ENCODE peak calls at places on chromosomes 13 and 19, in five cellular contexts. B, S, P, W and C are unnamed samples.

GRCh38 chr19:55289117-55289796 is 5.5 kb downstream of the BRSK1 start:
- DNase-seq in W (peak; percentile 10), S (no peak), B (no peak), P (no peak), C (no peak)

GRCh38 chr19:58326501-58326913 is 287 bp upstream of the ZSCAN22 start:
- DNase-seq in W (no peak), S (no peak), P (no peak), B (no peak), C (no peak)

GRCh38 chr13:45615501-45616101 is at the start of gene ERICH6B:
- DNase-seq in W (peak; percentile 62), P (no peak), B (no peak), S (no peak), C (no peak)

GRCh38 chr19:39402417-39403297 is 4.0 kb upstream of the ZFP36 start:
- DNase-seq in P (peak; percentile 98), B (peak; percentile 94), W (peak; percentile 97), S (peak; percentile 97), C (peak; percentile 98)

GRCh38 chr13:51154029-51154555 is 43.0 kb upstream of the C13orf42 start:
- DNase-seq in W (peak; percentile 80), B (no peak), S (no peak), P (no peak), C (no peak)

GRCh38 chr13:109699628-109700071 is 86.7 kb downstream of the IRS2 start:
- DNase-seq in P (no peak), W (no peak), S (no peak), B (no peak), C (no peak)

GRCh38 chr19:54231077-54231931 is 8.5 kb upstream of the LILRB3 start:
- DNase-seq in P (peak; percentile 71), B (peak; percentile 80), W (peak; percentile 89), S (peak; percentile 87), C (peak; percentile 93)

GRCh38 chr13:59734393-59734792 is 429.3 kb downstream of the DIAPH3 start:
- DNase-seq in B (no peak), S (no peak), P (no peak), W (no peak), C (no peak)

GRCh38 chr13:109155301-109155761 is 525.9 kb downstream of the MYO16 start:
- DNase-seq in S (no peak), W (peak; percentile 64), P (no peak), B (no peak), C (peak; percentile 46)

GRCh38 chr19:3818479-3818878 is 32.3 kb upstream of the MATK start:
- DNase-seq in B (no peak), S (no peak), P (no peak), W (peak; percentile 16), C (no peak)

GRCh38 chr19:2552859-2553258 is 76.9 kb downstream of the GADD45B start:
- DNase-seq in S (no peak), B (no peak), W (no peak), P (no peak), C (no peak)

GRCh38 chr19:8655340-8655709 is 24.9 kb downstream of the NFILZ start:
- DNase-seq in S (no peak), W (no peak), B (no peak), P (no peak), C (peak; percentile 50)

GRCh38 chr13:26855071-26855470 is 94.5 kb upstream of the GPR12 start:
- DNase-seq in W (no peak), S (no peak), P (no peak), B (no peak), C (no peak)

GRCh38 chr19:10815969-10816635 is 19.9 kb downstream of the TMED1 start:
- DNase-seq in W (no peak), P (no peak), S (no peak), B (no peak), C (no peak)

GRCh38 chr19:17703823-17704463 is 15.3 kb upstream of the MAP1S start:
- DNase-seq in W (peak; percentile 65), S (no peak), B (no peak), P (no peak), C (peak; percentile 58)

GRCh38 chr13:32624441-32624840 is 38.2 kb downstream of the PDS5B start:
- DNase-seq in S (no peak), B (no peak), W (peak; percentile 8), P (no peak), C (no peak)

GRCh38 chr13:80462567-80462966 is 121.6 kb upstream of the SPRY2 start:
- DNase-seq in B (no peak), P (no peak), S (no peak), W (no peak), C (no peak)

GRCh38 chr13:82439159-82439904 is 1442.9 kb downstream of the SLITRK1 start:
- DNase-seq in P (no peak), W (no peak), S (no peak), B (no peak), C (no peak)

GRCh38 chr13:36752673-36753072 is 66.3 kb upstream of the RFXAP start:
- DNase-seq in S (no peak), B (no peak), W (peak; percentile 11), P (no peak), C (no peak)

GRCh38 chr13:48242677-48243076 is 9.7 kb downstream of the ITM2B start:
- DNase-seq in B (no peak), S (no peak), W (no peak), P (no peak), C (no peak)

GRCh38 chr19:53908933-53909415 is at the start of gene CACNG7:
- DNase-seq in S (no peak), W (peak; percentile 35), P (no peak), B (no peak), C (no peak)

GRCh38 chr13:51412431-51412830 is 40.4 kb downstream of the INTS6 start:
- DNase-seq in S (no peak), W (no peak), P (no peak), B (no peak), C (no peak)

GRCh38 chr13:23790591-23791170 is 98.5 kb downstream of the MIPEP start:
- DNase-seq in W (peak; percentile 92), S (no peak), B (no peak), P (no peak), C (no peak)

GRCh38 chr13:107867701-107868661 is 347.4 kb downstream of the LIG4 start:
- DNase-seq in W (peak; percentile 52), P (no peak), B (no peak), S (no peak), C (peak; percentile 22)

GRCh38 chr19:30046522-30046921 is 104.5 kb downstream of the URI1 start:
- DNase-seq in B (no peak), W (no peak), S (no peak), P (no peak), C (no peak)

GRCh38 chr19:16942583-16942982 is 53.8 kb downstream of the F2RL3 start:
- DNase-seq in S (no peak), P (no peak), W (no peak), B (no peak), C (no peak)

GRCh38 chr13:20057963-20058362 is 99.4 kb downstream of the ZMYM2 start:
- DNase-seq in S (no peak), B (no peak), P (no peak), W (no peak), C (no peak)
- TF ChIP-seq CTCF in S (peak; percentile 30), B (no peak), P (no peak), W (no peak), C (no peak)

DNA sequence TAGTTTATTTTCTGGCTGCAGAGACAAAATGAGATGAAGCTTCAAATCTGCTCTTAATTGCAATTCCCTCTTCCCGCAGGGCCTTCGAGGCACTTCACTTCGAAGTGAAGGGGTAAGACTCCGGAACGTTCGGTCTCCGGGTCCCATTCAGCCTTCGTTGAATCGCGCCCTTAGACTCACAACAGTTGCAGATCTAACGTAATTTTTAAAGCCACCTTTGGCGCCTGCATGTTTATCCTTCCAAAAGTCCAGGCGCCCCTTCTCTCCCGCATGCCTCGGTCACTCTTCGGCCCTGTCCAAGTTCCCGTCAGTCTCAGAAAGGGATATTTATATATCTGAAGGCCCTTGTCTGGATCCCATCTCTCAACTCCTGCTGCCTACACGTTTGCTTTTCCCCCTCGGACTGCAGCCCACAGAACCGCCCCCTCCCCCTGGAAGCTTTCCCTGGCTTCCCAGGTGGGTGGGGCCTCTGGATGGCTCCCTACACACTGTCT is 912 bp upstream of the KCTD12 start:
- DNase-seq in B (no peak), W (peak; percentile 17), S (peak; percentile 21), P (peak; percentile 31), C (no peak)
- H3K27ac ChIP-seq in B (peak overlapping the region; percentile 77), W (peak overlapping the region; percentile 93), S (peak overlapping the region; percentile 94), P (peak overlapping the region; percentile 94), C (peak overlapping the region; percentile 92)

GRCh38 chr13:99990045-99990977 is 8.7 kb downstream of the ZIC2 start:
- DNase-seq in S (no peak), B (no peak), P (no peak), W (no peak), C (no peak)
- H3K4me1 ChIP-seq in S (peaks cover 19% of the 10 kb centered on the region), B (no peaks in the 10 kb centered on the region), P (no peaks in the 10 kb centered on the region), W (no peaks in the 10 kb centered on the region), C (peaks cover 5% of the 10 kb centered on the region)

GRCh38 chr19:49863254-49863934 is 4.0 kb downstream of the PNKP start:
- DNase-seq in B (no peak), S (no peak), W (no peak), P (no peak), C (peak; percentile 62)

GRCh38 chr19:49862411-49863253 is 4.7 kb downstream of the PNKP start:
- DNase-seq in S (no peak), B (no peak), W (no peak), P (no peak), C (peak; percentile 87)

GRCh38 chr19:49860716-49861100 is 6.7 kb downstream of the PNKP start:
- DNase-seq in W (no peak), P (peak; percentile 26), B (no peak), S (no peak), C (no peak)

GRCh38 chr19:49861127-49861526 is 6.2 kb downstream of the PNKP start:
- DNase-seq in P (peak; percentile 32), S (no peak), B (no peak), W (peak; percentile 27), C (peak; percentile 55)

DNA sequence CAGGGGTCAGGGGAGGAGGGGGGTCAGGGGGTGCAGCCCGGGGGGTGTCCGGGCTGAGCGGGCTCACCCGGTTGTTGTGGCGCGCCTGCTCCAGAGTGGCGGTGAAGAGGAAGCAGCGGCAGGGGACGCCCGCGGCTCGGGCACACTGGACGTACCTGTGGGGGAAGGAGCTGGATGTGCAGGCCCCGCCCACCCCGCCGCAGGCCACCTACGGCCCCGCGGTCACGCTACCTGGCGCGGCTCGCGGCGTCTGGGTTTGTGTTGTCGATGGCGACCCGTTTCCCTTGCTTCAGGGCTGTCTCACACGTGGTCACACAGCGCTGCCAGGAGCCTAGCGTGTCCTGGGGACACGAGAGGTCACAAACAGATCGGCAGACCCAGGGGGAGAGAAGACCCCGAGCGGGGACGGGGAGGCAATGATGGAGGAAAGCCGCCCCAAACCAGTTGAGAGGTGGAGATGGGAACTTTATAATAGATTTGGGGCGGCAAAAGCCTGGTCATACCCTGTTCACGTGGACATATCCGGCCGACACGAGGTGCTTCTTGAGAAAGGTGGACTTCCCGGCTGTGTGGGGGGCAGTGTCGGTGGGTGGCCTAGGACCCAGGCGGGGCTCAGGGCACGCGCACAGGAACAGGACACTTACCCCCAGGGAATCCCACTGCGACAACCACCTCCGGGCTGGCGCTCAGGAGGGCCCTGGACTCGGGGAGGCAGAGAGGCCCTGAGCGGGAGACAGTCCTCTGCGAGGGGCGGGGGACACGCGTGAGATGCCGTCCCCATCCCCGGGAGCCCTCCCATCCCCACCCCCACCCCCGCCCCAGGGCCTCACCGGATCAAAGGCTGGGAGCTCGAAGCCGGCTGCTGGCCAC is 5.6 kb downstream of the PNKP start:
- DNase-seq in S (peak; percentile 4), P (peak; percentile 29), B (no peak), W (no peak), C (no peak)
- TF ChIP-seq CTCF in S (no peak), P (no peak), B (no peak), W (no peak), C (no peak)